ENCODE peak calls at places on chromosomes 12 and 14, in six cellular contexts. X is ovary, V is uterus, U is tibial artery, H is heart right ventricle, M is body of pancreas. W is an unnamed sample.

GRCh38 chr12:131642101-131642540 is 68.8 kb upstream of the SFSWAP start:
- DNase-seq in V (no peak), U (peak; percentile 48), X (no peak), M (no peak), H (no peak), W (no peak)

GRCh38 chr14:103427485-103428443 is 42.5 kb downstream of the MARK3 start:
- DNase-seq in X (peak; percentile 52), H (no peak), U (no peak), V (peak; percentile 43), M (no peak), W (no peak)

GRCh38 chr12:57940052-57940914 is 1.1 kb upstream of the ATP23 start:
- DNase-seq in X (no peak), U (no peak), M (peak; percentile 10), H (no peak), V (no peak), W (no peak)

GRCh38 chr14:104882325-104882973 is 17.4 kb downstream of the CEP170B start:
- DNase-seq in U (no peak), X (no peak), M (peak; percentile 35), V (no peak), H (peak; percentile 9), W (peak; percentile 61)

GRCh38 chr12:124681779-124682391 is 114.5 kb upstream of the NCOR2 start:
- DNase-seq in X (no peak), U (peak; percentile 85), V (peak; percentile 84), H (peak; percentile 53), M (no peak), W (no peak)

GRCh38 chr12:50458606-50459005 is 46.2 kb upstream of the DIP2B start:
- DNase-seq in V (no peak), X (no peak), M (no peak), U (no peak), H (no peak), W (no peak)

GRCh38 chr12:104011265-104011664 is 38.7 kb downstream of the GLT8D2 start:
- DNase-seq in M (no peak), V (no peak), X (no peak), U (no peak), H (no peak), W (no peak)

GRCh38 chr12:45644521-45644920 is 85.0 kb upstream of the ARID2 start:
- DNase-seq in H (no peak), M (no peak), V (no peak), X (no peak), U (no peak), W (no peak)

GRCh38 chr14:54652188-54652889 is 85.4 kb downstream of the SAMD4A start:
- DNase-seq in H (peak; percentile 72), X (peak; percentile 71), M (peak; percentile 72), V (peak; percentile 89), U (peak; percentile 93), W (peak; percentile 81)

GRCh38 chr14:104157303-104157928 is 19.0 kb downstream of the KIF26A start:
- DNase-seq in M (no peak), H (no peak), V (no peak), X (no peak), U (no peak), W (no peak)

GRCh38 chr12:116881325-116881866 is at the start of gene HRK:
- DNase-seq in V (no peak), M (peak; percentile 47), U (no peak), X (no peak), H (no peak), W (no peak)

GRCh38 chr14:65478596-65478995 is 66.1 kb downstream of the FUT8 start:
- DNase-seq in U (no peak), X (no peak), V (no peak), M (no peak), H (no peak), W (no peak)

GRCh38 chr12:45490232-45490881 is 239.1 kb upstream of the ARID2 start:
- DNase-seq in X (no peak), U (no peak), V (no peak), M (no peak), H (no peak), W (no peak)

GRCh38 chr14:54186821-54187365 is 209.9 kb upstream of the CDKN3 start:
- DNase-seq in U (no peak), V (no peak), M (no peak), X (no peak), H (no peak), W (no peak)

DNA sequence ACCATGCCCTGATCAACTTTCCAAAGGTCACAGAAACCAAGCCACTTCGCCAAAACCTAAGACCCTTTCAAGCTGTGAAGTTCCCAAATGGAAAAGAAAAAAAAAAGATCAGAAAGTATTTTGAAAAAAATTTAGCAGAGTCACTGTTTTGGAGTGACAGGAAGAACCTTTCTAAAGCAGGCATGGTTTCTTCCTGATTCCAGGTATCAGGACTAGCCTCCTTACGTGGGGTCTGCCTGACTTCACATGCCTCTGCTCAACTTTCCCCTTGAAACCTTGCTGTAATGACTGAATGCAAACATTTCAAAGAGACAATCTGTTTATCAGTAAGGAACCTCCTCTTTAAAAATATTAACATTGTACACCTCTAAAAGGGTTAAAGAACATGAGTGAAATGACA is 9.5 kb downstream of the CORO1C start:
- DNase-seq in H (no peak), M (no peak), X (no peak), V (no peak), U (no peak), W (no peak)
- H3K4me1 ChIP-seq in H (peaks cover 86% of the 10 kb centered on the region), M (peaks cover 16% of the 10 kb centered on the region), X (peaks cover 7% of the 10 kb centered on the region), V (peaks cover 6% of the 10 kb centered on the region), U (peaks cover 61% of the 10 kb centered on the region), W (peaks cover 10% of the 10 kb centered on the region)

GRCh38 chr12:94940771-94941170 is 62.7 kb downstream of the NDUFA12 start:
- DNase-seq in V (no peak), U (no peak), H (no peak), X (no peak), M (no peak), W (no peak)

GRCh38 chr12:94938583-94938982 is 64.9 kb downstream of the NDUFA12 start:
- DNase-seq in U (no peak), H (no peak), X (no peak), M (no peak), V (no peak), W (no peak)

GRCh38 chr12:94942663-94943062 is 60.8 kb downstream of the NDUFA12 start:
- DNase-seq in U (no peak), M (no peak), V (no peak), X (no peak), H (no peak), W (no peak)

GRCh38 chr12:94941440-94941862 is 62.0 kb downstream of the NDUFA12 start:
- DNase-seq in H (peak; percentile 40), V (peak; percentile 18), M (peak; percentile 26), X (no peak), U (peak; percentile 67), W (peak; percentile 29)
- H3K27ac ChIP-seq in H (peak overlapping the region; percentile 58), V (no peak overlapping the region), M (no peak overlapping the region), X (no peak overlapping the region), U (no peak overlapping the region), W (peak overlapping the region; percentile 22)

GRCh38 chr14:61574514-61574807 is 120.9 kb upstream of the HIF1A start:
- DNase-seq in H (no peak), M (no peak), V (no peak), X (no peak), U (no peak), W (no peak)
- H3K4me1 ChIP-seq in H (peaks cover 28% of the 10 kb centered on the region), M (peaks cover 16% of the 10 kb centered on the region), V (no peaks in the 10 kb centered on the region), X (peaks cover 8% of the 10 kb centered on the region), U (peaks cover 16% of the 10 kb centered on the region), W (peaks cover 17% of the 10 kb centered on the region)

GRCh38 chr12:121925361-121925725 is 7.0 kb downstream of the CFAP251 start:
- DNase-seq in U (no peak), M (no peak), H (no peak), V (no peak), X (no peak), W (no peak)
- H3K27ac ChIP-seq in U (no peak overlapping the region), M (no peak overlapping the region), H (peak overlapping the region; percentile 80), V (peak overlapping the region; percentile 84), X (no peak overlapping the region), W (no peak overlapping the region)

DNA sequence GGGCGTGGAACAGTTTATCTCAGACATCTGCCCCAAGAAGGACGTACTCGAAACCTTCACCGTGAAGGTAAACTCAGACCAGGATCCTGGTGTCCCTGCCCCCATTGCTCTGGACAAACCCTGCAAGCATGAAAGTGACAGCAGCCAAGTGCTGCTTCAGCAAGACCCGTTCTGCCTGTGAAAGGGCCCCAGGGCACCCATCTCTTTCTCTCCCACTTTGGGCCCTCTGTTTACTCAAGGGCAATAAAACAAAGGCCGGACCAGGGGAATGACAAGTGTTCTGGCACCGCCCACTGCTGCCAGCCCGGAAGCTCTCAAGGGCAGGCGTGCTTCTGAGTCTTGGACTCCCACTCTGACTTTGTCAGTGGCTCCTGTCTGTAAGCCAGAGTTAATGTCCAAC is 35.3 kb downstream of the CD9 start:
- DNase-seq in U (no peak), X (no peak), H (peak; percentile 37), V (no peak), M (peak; percentile 74), W (peak; percentile 81)
- H3K4me1 ChIP-seq in U (peaks cover 47% of the 10 kb centered on the region), X (no peaks in the 10 kb centered on the region), H (peaks cover 59% of the 10 kb centered on the region), V (peaks cover 8% of the 10 kb centered on the region), M (peaks cover 51% of the 10 kb centered on the region), W (peaks cover 6% of the 10 kb centered on the region)

DNA sequence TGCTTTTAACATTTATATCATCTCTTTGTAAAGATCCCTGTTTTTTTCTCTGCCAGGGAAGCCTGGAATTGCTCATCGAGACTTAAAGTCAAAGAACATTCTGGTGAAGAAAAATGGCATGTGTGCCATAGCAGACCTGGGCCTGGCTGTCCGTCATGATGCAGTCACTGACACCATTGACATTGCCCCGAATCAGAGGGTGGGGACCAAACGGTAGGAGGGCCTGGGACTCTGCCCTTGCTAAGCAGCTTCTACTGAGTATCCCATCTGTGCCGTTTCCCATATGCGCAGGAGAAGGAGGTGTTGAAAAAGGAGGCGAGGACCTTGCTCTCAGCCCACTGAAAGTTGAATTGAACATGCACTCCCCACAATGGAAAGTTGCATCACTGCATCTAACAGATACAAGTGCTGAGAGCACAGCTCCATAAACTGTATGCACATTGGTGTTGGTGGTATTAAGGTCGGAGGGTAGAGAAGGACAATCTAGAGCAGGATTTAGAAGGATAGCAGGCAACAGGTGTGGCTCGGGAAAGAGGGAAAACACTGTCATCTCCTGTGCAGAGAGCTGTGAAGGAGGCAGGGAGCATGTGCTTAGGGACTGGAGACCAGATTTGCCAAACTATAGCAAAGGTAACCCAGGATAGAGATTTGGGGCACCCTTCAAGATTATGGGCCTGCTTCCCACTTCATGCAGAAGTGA is 21.5 kb upstream of the TAMALIN start:
- DNase-seq in U (no peak), X (no peak), H (no peak), M (no peak), V (no peak), W (no peak)
- H3K27ac ChIP-seq in U (no peak overlapping the region), X (no peak overlapping the region), H (no peak overlapping the region), M (no peak overlapping the region), V (no peak overlapping the region), W (no peak overlapping the region)

DNA sequence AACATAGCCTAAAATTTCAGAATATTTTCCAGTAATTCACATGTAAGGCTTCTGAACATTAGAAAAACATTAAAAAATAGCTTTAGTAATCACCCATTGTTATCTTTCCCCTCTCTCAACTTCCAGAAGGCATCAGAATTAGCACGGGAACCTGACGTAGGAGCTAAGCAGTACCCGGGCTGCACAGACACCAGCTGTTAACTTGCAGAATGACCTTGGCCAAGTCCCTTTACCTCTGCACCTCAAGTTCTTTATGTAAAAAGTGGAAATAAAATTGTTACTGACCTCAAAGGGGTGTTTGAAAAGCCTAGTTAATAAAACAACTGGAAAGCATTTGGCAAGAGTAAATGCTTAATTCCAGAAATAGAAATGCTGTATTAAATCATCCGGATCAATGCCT is 7.2 kb downstream of the TPH2 start:
- DNase-seq in H (no peak), U (no peak), X (no peak), M (no peak), V (no peak), W (no peak)
- H3K4me1 ChIP-seq in H (no peaks in the 10 kb centered on the region), U (no peaks in the 10 kb centered on the region), X (no peaks in the 10 kb centered on the region), M (no peaks in the 10 kb centered on the region), V (no peaks in the 10 kb centered on the region), W (no peaks in the 10 kb centered on the region)